ENCODE peak calls at places on chromosomes 12 and 14, in eight cellular contexts. N is heart right ventricle; E is CD8-positive, alpha-beta T cell; X is adipocyte; S is HCT116; K is lung; G is mammary epithelial cell; B is left ventricle myocardium inferior. Q is an unnamed sample.

GRCh38 chr12:83642205-83642604 is 955.5 kb downstream of the TMTC2 start:
- DNase-seq in K (no peak), E (no peak), N (no peak), G (no peak), X (no peak), S (no peak), B (no peak), Q (no peak)

GRCh38 chr12:63808631-63809030 is 28.9 kb downstream of the RXYLT1 start:
- DNase-seq in X (no peak), E (no peak), B (no peak), G (no peak), K (no peak), N (no peak), S (no peak), Q (no peak)

GRCh38 chr12:79444089-79444488 is 246.7 kb downstream of the PAWR start:
- DNase-seq in X (peak; percentile 51), E (no peak), K (no peak), G (peak; percentile 46), S (no peak), B (no peak), N (no peak), Q (no peak)

GRCh38 chr12:129119537-129119936 is 266.3 kb downstream of the GLT1D1 start:
- DNase-seq in G (no peak), E (no peak), N (no peak), B (no peak), K (no peak), X (peak; percentile 21), S (no peak), Q (no peak)

GRCh38 chr12:106918746-106919145 is 37.0 kb upstream of the TMEM263 start:
- DNase-seq in N (no peak), X (peak; percentile 39), G (no peak), E (no peak), K (no peak), B (no peak), S (peak; percentile 6), Q (no peak)

GRCh38 chr14:74539503-74539902 is 45.9 kb downstream of the ISCA2 start:
- DNase-seq in X (no peak), S (no peak), E (no peak), B (no peak), N (no peak), G (no peak), K (no peak), Q (no peak)

GRCh38 chr12:105570944-105571343 is 240.5 kb downstream of the C12orf75 start:
- DNase-seq in S (no peak), G (no peak), E (no peak), N (no peak), K (no peak), B (no peak), X (no peak), Q (no peak)

GRCh38 chr14:63840981-63841380 is 11.8 kb upstream of the SYNE2 start:
- DNase-seq in B (no peak), N (peak; percentile 35), K (no peak), S (no peak), G (no peak), E (peak; percentile 55), X (no peak), Q (no peak)

GRCh38 chr12:79127268-79127895 is 262.8 kb downstream of the SYT1 start:
- DNase-seq in B (no peak), X (peak; percentile 59), G (peak; percentile 95), S (no peak), K (no peak), E (no peak), N (no peak), Q (no peak)

GRCh38 chr12:124188059-124188458 is 106.8 kb upstream of the RFLNA start:
- DNase-seq in N (no peak), E (no peak), G (no peak), S (no peak), X (no peak), K (no peak), B (no peak), Q (no peak)

GRCh38 chr14:60651051-60651935 is 2.0 kb upstream of the SIX1 start:
- DNase-seq in E (no peak), K (no peak), B (no peak), N (no peak), S (no peak), X (no peak), G (no peak), Q (no peak)

GRCh38 chr14:64758025-64758521 is 53.8 kb downstream of the PLEKHG3 start:
- DNase-seq in K (no peak), G (peak; percentile 86), X (no peak), S (no peak), B (no peak), N (no peak), E (no peak), Q (peak; percentile 58)

DNA sequence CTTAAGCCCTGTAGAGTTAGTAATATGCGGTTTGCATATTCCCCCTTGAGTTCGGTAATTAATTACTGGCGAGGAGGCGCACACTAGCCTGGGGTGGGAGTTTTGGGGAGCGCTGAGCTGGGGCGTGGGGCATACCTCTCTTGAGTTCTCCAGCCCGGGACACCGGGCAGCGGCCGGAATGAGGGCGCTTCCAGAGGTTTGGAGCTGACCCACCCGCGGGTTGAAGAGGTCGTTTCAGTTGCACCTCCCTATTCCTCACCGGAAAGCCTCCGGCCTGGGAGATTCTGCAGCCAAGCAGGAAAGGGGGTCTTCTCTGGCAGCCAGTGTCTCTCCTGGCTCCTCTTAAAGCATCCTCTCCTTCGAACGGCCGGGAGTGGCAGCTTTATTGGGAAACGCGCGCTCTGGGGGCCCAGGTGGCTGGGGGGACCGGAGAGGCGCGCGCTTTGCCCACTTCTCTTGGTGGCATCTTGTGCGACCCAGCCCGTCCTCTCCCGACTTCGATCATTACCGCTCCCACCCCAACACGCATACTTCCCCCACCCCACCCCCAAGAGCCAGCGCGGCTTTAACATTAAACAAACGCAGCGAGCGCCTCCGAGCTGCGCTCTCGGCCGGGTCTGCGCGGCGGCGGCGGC is 3.9 kb upstream of the LHX5 start:
- DNase-seq in K (no peak), N (no peak), S (no peak), E (no peak), B (no peak), G (no peak), X (no peak), Q (no peak)
- H3K9me3 ChIP-seq in K (peaks cover 8% of the 10 kb centered on the region), N (no peaks in the 10 kb centered on the region), S (no peaks in the 10 kb centered on the region), E (no peaks in the 10 kb centered on the region), B (no peaks in the 10 kb centered on the region), G (no peaks in the 10 kb centered on the region), X (no peaks in the 10 kb centered on the region), Q (no peaks in the 10 kb centered on the region)

GRCh38 chr12:47615711-47616110 is 90.1 kb downstream of the RPAP3 start:
- DNase-seq in X (no peak), G (no peak), E (no peak), K (no peak), S (no peak), B (no peak), N (no peak), Q (no peak)

GRCh38 chr12:47610847-47611246 is 95.0 kb downstream of the RPAP3 start:
- DNase-seq in N (no peak), S (no peak), K (no peak), E (no peak), B (no peak), X (no peak), G (no peak), Q (no peak)

GRCh38 chr12:47609806-47610205 is 96.0 kb downstream of the RPAP3 start:
- DNase-seq in G (no peak), X (no peak), S (no peak), E (no peak), B (no peak), N (no peak), K (no peak), Q (no peak)

GRCh38 chr12:47614521-47614920 is 91.3 kb downstream of the RPAP3 start:
- DNase-seq in G (no peak), S (no peak), X (no peak), B (no peak), K (no peak), E (no peak), N (no peak), Q (no peak)

DNA sequence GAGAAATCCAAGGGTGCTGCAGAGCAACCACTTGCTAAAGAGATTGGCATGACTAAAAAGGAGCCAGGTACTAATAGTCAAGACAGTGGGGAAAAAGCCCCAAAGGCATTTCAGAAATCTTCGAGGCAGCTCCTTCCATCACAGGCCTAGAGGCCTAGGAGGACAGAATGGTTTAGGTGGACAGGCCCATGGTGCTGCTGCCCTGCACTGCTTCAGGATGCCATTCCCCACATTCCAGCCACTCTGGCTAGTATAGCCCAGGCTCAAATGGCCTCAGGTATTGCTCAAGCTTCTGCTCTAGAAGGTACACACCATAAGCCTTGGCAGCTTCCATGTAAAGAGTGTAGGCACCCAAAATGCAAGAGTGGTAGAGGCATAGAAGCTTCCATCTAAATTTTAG is 92.9 kb downstream of the RPAP3 start:
- DNase-seq in G (no peak), S (no peak), X (no peak), B (no peak), N (no peak), E (no peak), K (no peak), Q (no peak)
- H3K9me3 ChIP-seq in G (peaks cover 11% of the 10 kb centered on the region), S (peaks cover 9% of the 10 kb centered on the region), X (peaks cover 12% of the 10 kb centered on the region), B (peaks cover 14% of the 10 kb centered on the region), N (peaks cover 17% of the 10 kb centered on the region), E (peaks cover 8% of the 10 kb centered on the region), K (peaks cover 9% of the 10 kb centered on the region), Q (no peaks in the 10 kb centered on the region)

GRCh38 chr12:52614381-52615207 is 3.8 kb downstream of the KRT73 start:
- DNase-seq in S (no peak), B (no peak), E (no peak), G (peak; percentile 14), X (no peak), N (no peak), K (peak; percentile 16), Q (no peak)

GRCh38 chr12:52613363-52614030 is 4.9 kb downstream of the KRT73 start:
- DNase-seq in S (no peak), G (no peak), E (no peak), N (no peak), K (no peak), X (no peak), B (no peak), Q (no peak)

GRCh38 chr12:52615912-52616311 is 2.4 kb downstream of the KRT73 start:
- DNase-seq in E (no peak), N (no peak), S (no peak), X (no peak), B (no peak), G (no peak), K (peak; percentile 24), Q (no peak)

GRCh38 chr12:52616680-52617402 is 1.5 kb downstream of the KRT73 start:
- DNase-seq in S (no peak), E (no peak), N (no peak), B (no peak), K (no peak), X (no peak), G (no peak), Q (no peak)

GRCh38 chr12:52615208-52615868 is 3.0 kb downstream of the KRT73 start:
- DNase-seq in B (no peak), E (no peak), G (peak; percentile 26), X (no peak), S (no peak), K (peak; percentile 23), N (no peak), Q (no peak)
- H3K9me3 ChIP-seq in B (no peaks in the 10 kb centered on the region), E (no peaks in the 10 kb centered on the region), G (no peaks in the 10 kb centered on the region), X (no peaks in the 10 kb centered on the region), S (no peaks in the 10 kb centered on the region), K (peaks cover 4% of the 10 kb centered on the region), N (no peaks in the 10 kb centered on the region), Q (no peaks in the 10 kb centered on the region)

DNA sequence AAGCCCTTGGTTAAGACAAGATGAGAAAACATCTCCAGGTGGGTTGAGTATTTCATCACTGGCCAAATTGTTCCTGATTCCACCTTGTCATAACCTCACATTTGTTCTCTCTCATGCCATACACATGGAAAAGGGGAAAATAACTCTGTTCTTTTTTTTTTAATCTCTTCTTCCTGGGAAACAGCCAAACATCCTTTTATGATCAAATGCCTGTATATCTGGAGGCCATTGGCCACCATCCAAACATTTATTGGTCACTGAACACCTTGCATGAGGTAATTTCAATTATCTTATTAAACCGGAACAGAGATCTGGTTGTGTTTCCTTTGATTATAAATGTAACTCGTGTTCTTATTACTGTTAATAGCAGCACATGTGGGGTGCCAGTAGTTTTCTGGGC is 469.6 kb downstream of the NPAS3 start:
- DNase-seq in B (no peak), G (no peak), E (no peak), K (no peak), N (no peak), X (no peak), S (no peak), Q (no peak)
- H3K9me3 ChIP-seq in B (peaks cover 18% of the 10 kb centered on the region), G (peaks cover 9% of the 10 kb centered on the region), E (no peaks in the 10 kb centered on the region), K (no peaks in the 10 kb centered on the region), N (peaks cover 9% of the 10 kb centered on the region), X (peaks cover 8% of the 10 kb centered on the region), S (no peaks in the 10 kb centered on the region), Q (no peaks in the 10 kb centered on the region)

Q was measured in uterus.